ENCODE peak calls at places on chromosomes 1 and 21, in four cellular contexts. M, O, G and Y are unnamed samples.

GRCh38 chr21:31566611-31567010 is 92.9 kb upstream of the SOD1 start:
- DNase-seq in M (no peak), O (no peak), G (no peak), Y (no peak)

GRCh38 chr1:62391369-62391971 is 45.4 kb upstream of the USP1 start:
- DNase-seq in M (peak), O (no peak), G (no peak), Y (no peak)

GRCh38 chr21:43884861-43885370 is 19.9 kb downstream of the AGPAT3 start:
- DNase-seq in M (no peak), O (no peak), G (no peak), Y (no peak)

GRCh38 chr1:157286646-157287420 is 148.6 kb upstream of the ETV3 start:
- DNase-seq in M (no peak), O (no peak), G (no peak), Y (peak)

GRCh38 chr1:199279872-199280649 is 641.2 kb downstream of the PTPRC start:
- DNase-seq in M (no peak), O (no peak), G (no peak), Y (no peak)

GRCh38 chr1:23594927-23595353 is 35.6 kb upstream of the ID3 start:
- DNase-seq in M (no peak), O (no peak), G (no peak), Y (no peak)

GRCh38 chr1:240152611-240153297 is 61.1 kb downstream of the FMN2 start:
- DNase-seq in M (no peak), O (no peak), G (no peak), Y (no peak)

GRCh38 chr1:238484121-238484520 is 593.4 kb upstream of the ZP4 start:
- DNase-seq in M (no peak), O (no peak), G (no peak), Y (no peak)

GRCh38 chr1:23057301-23057700 is 38.0 kb downstream of the KDM1A start:
- DNase-seq in M (no peak), O (no peak), G (no peak), Y (no peak)

GRCh38 chr21:44687671-44688070 is 5.7 kb upstream of the KRTAP12-1 start:
- DNase-seq in M (no peak), O (no peak), G (no peak), Y (peak)

GRCh38 chr21:42565886-42566523 is 52.4 kb downstream of the SLC37A1 start:
- DNase-seq in M (no peak), O (no peak), G (no peak), Y (no peak)

GRCh38 chr1:101081496-101082282 is 56.1 kb upstream of the DPH5 start:
- DNase-seq in M (no peak), O (no peak), G (no peak), Y (no peak)

GRCh38 chr1:5746611-5747427 is 245.4 kb downstream of the NPHP4 start:
- DNase-seq in M (no peak), O (no peak), G (peak), Y (no peak)

GRCh38 chr1:218383051-218383450 is 37.9 kb downstream of the TGFB2 start:
- DNase-seq in M (no peak), O (no peak), G (no peak), Y (no peak)

GRCh38 chr1:58353168-58353567 is 193.4 kb downstream of the OMA1 start:
- DNase-seq in M (no peak), O (no peak), G (no peak), Y (no peak)

GRCh38 chr21:45236481-45236880 is 51.2 kb downstream of the POFUT2 start:
- DNase-seq in M (no peak), O (no peak), G (no peak), Y (no peak)

GRCh38 chr1:44707959-44708831 is 22.8 kb downstream of the RNU5D-1 start:
- DNase-seq in M (peak), O (no peak), G (no peak), Y (no peak)

GRCh38 chr21:35674895-35675470 is 385.3 kb downstream of the SETD4 start:
- DNase-seq in M (no peak), O (no peak), G (no peak), Y (no peak)

GRCh38 chr1:1677718-1678580 is 14.6 kb downstream of the SLC35E2B start:
- DNase-seq in M (peak), O (no peak), G (peak), Y (no peak)

GRCh38 chr1:1023700-1024099 is 3.8 kb downstream of the AGRN start:
- DNase-seq in M (no peak), O (no peak), G (no peak), Y (no peak)

GRCh38 chr1:171485375-171486047 is at the start of gene PRRC2C:
- DNase-seq in M (peak), O (peak), G (peak), Y (peak)
- TF ChIP-seq CTCF in M (peak), O (peak), G (peak), Y (peak)

GRCh38 chr1:220815409-220815808 is 28.7 kb downstream of the MTARC1 start:
- DNase-seq in M (no peak), O (no peak), G (no peak), Y (no peak)

GRCh38 chr1:220811695-220812094 is 25.0 kb downstream of the MTARC1 start:
- DNase-seq in M (no peak), O (no peak), G (no peak), Y (no peak)

GRCh38 chr1:220810963-220811362 is 24.2 kb downstream of the MTARC1 start:
- DNase-seq in M (no peak), O (no peak), G (no peak), Y (no peak)

GRCh38 chr1:220812308-220812707 is 25.6 kb downstream of the MTARC1 start:
- DNase-seq in M (no peak), O (no peak), G (no peak), Y (no peak)

DNA sequence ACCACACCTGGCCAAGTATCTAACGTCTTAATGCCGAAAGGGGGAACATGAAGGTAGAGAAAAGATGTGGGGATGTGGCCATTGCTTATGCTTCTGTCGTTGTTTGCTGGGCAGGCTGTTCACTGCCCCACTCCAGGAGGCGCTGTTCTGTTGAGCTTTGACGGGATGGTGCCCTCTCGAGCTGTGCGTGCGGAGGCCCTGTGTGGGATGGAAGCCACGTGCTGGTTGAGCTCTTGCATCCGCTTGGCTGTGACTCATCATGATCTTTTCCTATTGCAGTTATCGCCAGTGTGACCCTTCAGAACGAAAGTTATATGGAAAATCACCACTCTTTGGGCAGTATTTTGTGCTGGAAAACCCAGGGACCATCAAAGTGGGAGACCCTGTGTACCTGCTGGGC is 26.3 kb downstream of the MTARC1 start:
- DNase-seq in M (no peak), O (no peak), G (no peak), Y (no peak)
- TF ChIP-seq CTCF in M (no peak), O (no peak), G (no peak), Y (no peak)

GRCh38 chr1:30804822-30805221 is 47.2 kb upstream of the LAPTM5 start:
- DNase-seq in M (no peak), O (no peak), G (no peak), Y (no peak)

GRCh38 chr1:30798954-30799491 is 41.4 kb upstream of the LAPTM5 start:
- DNase-seq in M (no peak), O (no peak), G (no peak), Y (no peak)

GRCh38 chr1:30804381-30804780 is 46.8 kb upstream of the LAPTM5 start:
- DNase-seq in M (no peak), O (no peak), G (no peak), Y (no peak)

GRCh38 chr1:30803562-30803961 is 46.0 kb upstream of the LAPTM5 start:
- DNase-seq in M (no peak), O (no peak), G (no peak), Y (no peak)

DNA sequence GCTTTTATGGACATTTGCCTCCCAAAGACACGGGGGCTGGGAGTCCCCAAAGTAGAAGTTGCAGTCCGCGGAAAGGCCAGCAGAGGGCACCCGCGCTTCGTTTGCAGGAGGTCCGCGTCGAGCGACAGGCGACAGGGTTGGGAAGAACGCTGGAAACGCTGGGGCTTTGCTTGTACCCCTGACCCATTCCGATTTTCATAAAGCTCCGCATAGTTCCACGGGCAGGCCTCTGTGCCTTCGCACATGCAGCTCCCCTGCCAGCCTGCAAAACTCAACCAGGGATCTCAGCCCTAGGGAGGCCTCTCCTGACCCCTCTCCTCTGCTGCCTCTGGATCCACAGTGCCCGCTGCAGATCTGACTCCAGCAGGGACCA is 44.2 kb upstream of the LAPTM5 start:
- DNase-seq in M (peak), O (peak), G (peak), Y (peak)
- TF ChIP-seq CTCF in M (peak), O (peak), G (peak), Y (peak)

GRCh38 chr1:117628343-117628742 is 22.5 kb downstream of the TENT5C start:
- DNase-seq in M (no peak), O (no peak), G (no peak), Y (no peak)

GRCh38 chr1:117630423-117630998 is 24.7 kb downstream of the TENT5C start:
- DNase-seq in M (no peak), O (peak), G (no peak), Y (no peak)

GRCh38 chr1:117631361-117631760 is 25.5 kb downstream of the TENT5C start:
- DNase-seq in M (no peak), O (no peak), G (no peak), Y (no peak)

GRCh38 chr1:117629625-117630422 is 24.0 kb downstream of the TENT5C start:
- DNase-seq in M (no peak), O (no peak), G (no peak), Y (no peak)

DNA sequence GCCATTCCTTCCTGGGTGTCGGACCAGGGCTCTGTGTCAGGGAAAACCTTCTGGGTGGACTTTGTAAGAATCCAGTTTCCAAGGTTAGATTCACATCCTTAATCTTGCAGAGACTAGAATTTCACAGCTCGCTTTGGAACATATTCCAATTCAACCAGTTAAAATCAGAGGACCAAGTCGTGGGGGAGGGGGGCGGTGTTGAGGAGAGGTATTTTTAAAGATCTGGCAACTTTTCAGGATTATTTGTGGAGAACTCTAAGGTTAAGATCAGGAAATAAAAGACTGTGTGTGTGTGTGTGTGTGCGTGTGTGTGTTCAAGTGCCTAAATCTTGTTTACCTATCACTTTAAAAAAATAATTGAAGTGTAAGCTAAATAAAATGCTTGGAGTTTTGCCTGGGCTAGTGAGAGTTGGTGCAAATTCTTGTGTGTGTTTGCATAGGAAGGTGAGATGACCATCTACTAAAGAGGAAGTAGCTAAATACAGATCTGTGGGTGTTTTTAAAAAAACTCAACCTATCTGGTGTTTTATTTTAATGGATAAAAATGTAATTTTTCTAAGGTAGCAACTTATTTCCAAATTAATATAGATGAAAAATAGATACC is 21.8 kb downstream of the TENT5C start:
- DNase-seq in M (no peak), O (no peak), G (no peak), Y (no peak)
- TF ChIP-seq CTCF in M (no peak), O (no peak), G (no peak), Y (no peak)

GRCh38 chr1:94526581-94526980 is 15.0 kb downstream of the F3 start:
- DNase-seq in M (no peak), O (no peak), G (no peak), Y (no peak)

GRCh38 chr1:94526152-94526551 is 15.4 kb downstream of the F3 start:
- DNase-seq in M (no peak), O (no peak), G (no peak), Y (no peak)

GRCh38 chr1:94527447-94528031 is 14.0 kb downstream of the F3 start:
- DNase-seq in M (no peak), O (no peak), G (no peak), Y (no peak)

GRCh38 chr1:94528271-94528670 is 13.3 kb downstream of the F3 start:
- DNase-seq in M (no peak), O (no peak), G (no peak), Y (no peak)

DNA sequence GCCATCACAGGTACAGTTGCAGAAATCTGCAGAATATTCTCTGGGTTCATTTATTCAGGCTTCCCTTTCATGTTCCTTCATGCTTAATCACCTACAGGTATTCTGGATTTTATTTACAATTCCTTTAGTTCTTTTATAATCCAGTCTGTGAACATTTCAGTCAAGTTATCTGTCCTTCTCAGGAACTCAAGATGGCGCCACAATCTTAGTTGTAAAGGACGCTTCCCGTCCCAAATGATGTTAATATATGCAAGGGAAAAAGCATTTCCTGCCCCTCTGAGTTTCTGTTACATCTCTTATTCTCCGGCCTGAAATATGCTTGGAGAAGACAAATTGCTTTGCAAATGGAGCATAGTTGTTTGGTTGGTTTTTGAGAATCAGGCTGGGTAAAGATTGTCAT is 19.3 kb downstream of the F3 start:
- DNase-seq in M (no peak), O (no peak), G (no peak), Y (no peak)
- TF ChIP-seq CTCF in M (no peak), O (peak), G (peak), Y (peak)

GRCh38 chr21:40466893-40467483 is 380.0 kb downstream of the DSCAM start:
- DNase-seq in M (no peak), O (no peak), G (no peak), Y (no peak)
- TF ChIP-seq CTCF in M (peak), O (peak), G (peak), Y (peak)

GRCh38 chr1:145824499-145824842 is 471 bp downstream of the POLR3C start:
- DNase-seq in M (no peak), O (no peak), G (no peak), Y (no peak)

GRCh38 chr1:145828368-145829016 is 4.5 kb downstream of the POLR3C start:
- DNase-seq in M (no peak), O (no peak), G (no peak), Y (no peak)

GRCh38 chr1:145823565-145824498 is at the start of the genes POLR3C and RNF115:
- DNase-seq in M (peak), O (peak), G (peak), Y (peak)

GRCh38 chr1:145827966-145828365 is 4.0 kb downstream of the POLR3C start:
- DNase-seq in M (no peak), O (no peak), G (no peak), Y (no peak)

DNA sequence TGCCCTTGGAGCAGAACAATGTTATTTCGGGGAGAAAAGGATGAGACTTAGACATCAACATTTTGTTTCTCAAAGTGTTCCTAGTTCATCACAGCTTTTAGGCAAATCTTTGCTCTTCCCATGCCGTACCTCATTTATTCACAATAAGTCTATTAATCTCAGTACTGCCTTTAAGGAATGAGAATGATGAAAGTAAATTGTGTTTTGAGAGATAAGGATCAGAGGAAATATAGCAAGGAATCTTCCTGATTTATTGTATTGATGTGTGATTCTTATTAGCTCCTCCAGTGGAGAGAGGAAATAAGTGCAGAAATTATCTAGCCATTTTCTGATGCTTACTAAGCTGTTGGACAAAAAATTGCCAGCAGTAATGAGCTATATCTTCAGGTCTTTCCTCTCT is 2.0 kb downstream of the POLR3C start:
- DNase-seq in M (no peak), O (no peak), G (no peak), Y (no peak)
- TF ChIP-seq CTCF in M (no peak), O (no peak), G (no peak), Y (no peak)